ENCODE peak calls at places on chromosomes 11 and 22, in seven cellular contexts. One of them, this sample, is unnamed.
A peak's percentile ranks its signal among the peaks of the same experiment; 100 is the strongest.

GRCh38 chr11:64438986-64439771 is 80.2 kb downstream of the RPS6KA4 start:
- DNase-seq in mesendoderm: peak; percentile 87
- DNase-seq in IMR-90: no peak
- DNase-seq in neuronal stem cell: no peak
- DNase-seq in mesenchymal stem cell: no peak
- DNase-seq in H9: no peak
- DNase-seq in H1: no peak
- DNase-seq in this sample: peak; percentile 87

GRCh38 chr11:15073361-15074205 is at the start of gene CALCB:
- DNase-seq in mesenchymal stem cell: no peak
- DNase-seq in neuronal stem cell: peak; percentile 27
- DNase-seq in H9: peak; percentile 81
- DNase-seq in IMR-90: peak; percentile 10
- DNase-seq in H1: peak; percentile 65
- DNase-seq in mesendoderm: peak; percentile 54
- DNase-seq in this sample: peak; percentile 49

GRCh38 chr11:13955971-13956421 is 6.5 kb upstream of the SPON1 start:
- DNase-seq in IMR-90: peak; percentile 71
- DNase-seq in mesenchymal stem cell: peak; percentile 67
- DNase-seq in H1: peak; percentile 63
- DNase-seq in neuronal stem cell: peak; percentile 80
- DNase-seq in mesendoderm: peak; percentile 81
- DNase-seq in H9: peak; percentile 71
- DNase-seq in this sample: peak; percentile 31

GRCh38 chr22:47275479-47276218 is 513.2 kb downstream of the TBC1D22A start:
- DNase-seq in mesenchymal stem cell: no peak
- DNase-seq in IMR-90: no peak
- DNase-seq in neuronal stem cell: no peak
- DNase-seq in mesendoderm: no peak
- DNase-seq in H1: no peak
- DNase-seq in H9: no peak
- DNase-seq in this sample: no peak

GRCh38 chr11:75733346-75734107 is 15.9 kb downstream of the MOGAT2 start:
- DNase-seq in H1: no peak
- DNase-seq in mesendoderm: no peak
- DNase-seq in IMR-90: no peak
- DNase-seq in neuronal stem cell: no peak
- DNase-seq in H9: no peak
- DNase-seq in mesenchymal stem cell: no peak
- DNase-seq in this sample: no peak

GRCh38 chr11:64887757-64888405 is 9.5 kb upstream of the EHD1 start:
- DNase-seq in IMR-90: no peak
- DNase-seq in H1: peak; percentile 98
- DNase-seq in mesenchymal stem cell: peak; percentile 62
- DNase-seq in neuronal stem cell: peak; percentile 79
- DNase-seq in H9: peak; percentile 88
- DNase-seq in mesendoderm: peak; percentile 79
- DNase-seq in this sample: peak; percentile 81

GRCh38 chr11:61148016-61148640 is 13.1 kb downstream of the VPS37C start:
- DNase-seq in H1: no peak
- DNase-seq in mesenchymal stem cell: no peak
- DNase-seq in IMR-90: no peak
- DNase-seq in mesendoderm: no peak
- DNase-seq in neuronal stem cell: no peak
- DNase-seq in H9: no peak
- DNase-seq in this sample: no peak

GRCh38 chr11:61711493-61711892 is 31.3 kb downstream of the DAGLA start:
- DNase-seq in IMR-90: no peak
- DNase-seq in H1: no peak
- DNase-seq in H9: no peak
- DNase-seq in neuronal stem cell: no peak
- DNase-seq in mesenchymal stem cell: no peak
- DNase-seq in mesendoderm: no peak
- DNase-seq in this sample: no peak

GRCh38 chr22:47169801-47170140 is 407.3 kb downstream of the TBC1D22A start:
- DNase-seq in H9: no peak
- DNase-seq in IMR-90: no peak
- DNase-seq in neuronal stem cell: no peak
- DNase-seq in H1: no peak
- DNase-seq in mesenchymal stem cell: no peak
- DNase-seq in mesendoderm: no peak
- DNase-seq in this sample: no peak

GRCh38 chr11:58575377-58576020 is at the start of gene LPXN:
- DNase-seq in H9: no peak
- DNase-seq in mesendoderm: no peak
- DNase-seq in IMR-90: peak; percentile 63
- DNase-seq in mesenchymal stem cell: peak; percentile 18
- DNase-seq in H1: no peak
- DNase-seq in neuronal stem cell: no peak
- DNase-seq in this sample: peak; percentile 17

GRCh38 chr11:105236631-105237030 is 97.1 kb upstream of the CARD18 start:
- DNase-seq in mesenchymal stem cell: peak; percentile 88
- DNase-seq in H9: no peak
- DNase-seq in neuronal stem cell: no peak
- DNase-seq in mesendoderm: no peak
- DNase-seq in H1: no peak
- DNase-seq in IMR-90: peak; percentile 84
- DNase-seq in this sample: no peak

GRCh38 chr11:96159968-96160367 is 183.0 kb downstream of the MAML2 start:
- DNase-seq in mesendoderm: peak; percentile 44
- DNase-seq in mesenchymal stem cell: peak; percentile 56
- DNase-seq in neuronal stem cell: no peak
- DNase-seq in H9: no peak
- DNase-seq in H1: no peak
- DNase-seq in IMR-90: no peak
- DNase-seq in this sample: no peak

GRCh38 chr11:65498042-65498726 is 661 bp upstream of the MALAT1 start:
- DNase-seq in IMR-90: peak; percentile 68
- DNase-seq in H9: no peak
- DNase-seq in mesendoderm: peak; percentile 70
- DNase-seq in H1: peak; percentile 60
- DNase-seq in mesenchymal stem cell: peak; percentile 82
- DNase-seq in neuronal stem cell: no peak
- DNase-seq in this sample: peak; percentile 69

GRCh38 chr22:23533328-23533762 is 46.7 kb downstream of the IGLL1 start:
- DNase-seq in neuronal stem cell: peak; percentile 70
- DNase-seq in H1: peak; percentile 87
- DNase-seq in H9: peak; percentile 88
- DNase-seq in IMR-90: peak; percentile 10
- DNase-seq in mesendoderm: peak; percentile 94
- DNase-seq in mesenchymal stem cell: peak; percentile 57
- DNase-seq in this sample: peak; percentile 27

GRCh38 chr11:130798280-130798679 is 118.0 kb downstream of the SNX19 start:
- DNase-seq in H1: no peak
- DNase-seq in mesendoderm: no peak
- DNase-seq in neuronal stem cell: no peak
- DNase-seq in mesenchymal stem cell: peak; percentile 90
- DNase-seq in H9: no peak
- DNase-seq in IMR-90: peak; percentile 98
- DNase-seq in this sample: no peak

GRCh38 chr11:69443138-69443967 is 38.1 kb upstream of the LINC01488 start:
- DNase-seq in IMR-90: peak; percentile 94
- DNase-seq in mesenchymal stem cell: peak; percentile 96
- DNase-seq in H9: peak; percentile 95
- DNase-seq in H1: peak; percentile 91
- DNase-seq in neuronal stem cell: peak; percentile 91
- DNase-seq in mesendoderm: peak; percentile 97
- DNase-seq in this sample: peak; percentile 54

GRCh38 chr11:19601235-19601634 is 111.4 kb upstream of the NAV2 start:
- DNase-seq in IMR-90: no peak
- DNase-seq in H1: no peak
- DNase-seq in H9: no peak
- DNase-seq in mesendoderm: no peak
- DNase-seq in neuronal stem cell: no peak
- DNase-seq in mesenchymal stem cell: no peak
- DNase-seq in this sample: no peak
- H2BK5ac ChIP-seq in IMR-90: no peak overlapping the region
- H2BK5ac ChIP-seq in H1: no peak overlapping the region
- H2BK5ac ChIP-seq in H9: no peak overlapping the region
- H2BK5ac ChIP-seq in mesendoderm: no peak overlapping the region
- H2BK5ac ChIP-seq in neuronal stem cell: no peak overlapping the region
- H2BK5ac ChIP-seq in mesenchymal stem cell: no peak overlapping the region
- H2BK5ac ChIP-seq in this sample: no peak overlapping the region

DNA sequence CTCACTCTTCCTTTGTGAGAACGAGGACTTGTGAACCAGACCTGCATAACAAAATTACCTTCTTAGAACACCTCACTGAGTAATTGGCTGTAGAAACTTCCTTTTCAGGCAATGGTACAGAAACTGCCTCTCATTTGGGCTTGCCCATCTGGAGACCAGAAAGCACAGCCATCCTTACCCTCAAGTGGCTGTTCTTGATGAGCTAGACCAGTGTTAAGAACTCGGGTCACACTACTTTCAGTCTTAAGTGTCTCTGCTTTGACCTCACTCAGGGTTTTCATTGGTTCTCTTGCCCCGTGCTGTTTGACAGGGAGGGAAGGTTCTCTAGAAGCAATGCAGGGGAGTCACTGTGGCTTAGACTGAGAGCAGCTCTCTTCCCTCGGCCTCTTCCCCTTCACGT is 29.3 kb downstream of the NAT10 start:
- DNase-seq in IMR-90: no peak
- DNase-seq in mesendoderm: no peak
- DNase-seq in H9: no peak
- DNase-seq in mesenchymal stem cell: no peak
- DNase-seq in neuronal stem cell: no peak
- DNase-seq in H1: no peak
- DNase-seq in this sample: no peak
- H2BK5ac ChIP-seq in IMR-90: no peak overlapping the region
- H2BK5ac ChIP-seq in mesendoderm: no peak overlapping the region
- H2BK5ac ChIP-seq in H9: no peak overlapping the region
- H2BK5ac ChIP-seq in mesenchymal stem cell: no peak overlapping the region
- H2BK5ac ChIP-seq in neuronal stem cell: no peak overlapping the region
- H2BK5ac ChIP-seq in H1: no peak overlapping the region
- H2BK5ac ChIP-seq in this sample: no peak overlapping the region

GRCh38 chr11:121767433-121767832 is 314.7 kb upstream of the SORL1-AS1 start:
- DNase-seq in neuronal stem cell: no peak
- DNase-seq in H9: no peak
- DNase-seq in H1: no peak
- DNase-seq in mesenchymal stem cell: peak; percentile 0
- DNase-seq in mesendoderm: no peak
- DNase-seq in IMR-90: peak; percentile 50
- DNase-seq in this sample: peak; percentile 10
- H2BK5ac ChIP-seq in neuronal stem cell: no peak overlapping the region
- H2BK5ac ChIP-seq in H9: no peak overlapping the region
- H2BK5ac ChIP-seq in H1: no peak overlapping the region
- H2BK5ac ChIP-seq in mesenchymal stem cell: no peak overlapping the region
- H2BK5ac ChIP-seq in mesendoderm: no peak overlapping the region
- H2BK5ac ChIP-seq in IMR-90: no peak overlapping the region
- H2BK5ac ChIP-seq in this sample: no peak overlapping the region

GRCh38 chr11:116535954-116536353 is 236.8 kb downstream of the BUD13 start:
- DNase-seq in H9: no peak
- DNase-seq in mesendoderm: no peak
- DNase-seq in IMR-90: no peak
- DNase-seq in H1: no peak
- DNase-seq in neuronal stem cell: no peak
- DNase-seq in mesenchymal stem cell: no peak
- DNase-seq in this sample: no peak
- H2BK5ac ChIP-seq in H9: no peak overlapping the region
- H2BK5ac ChIP-seq in mesendoderm: no peak overlapping the region
- H2BK5ac ChIP-seq in IMR-90: no peak overlapping the region
- H2BK5ac ChIP-seq in H1: no peak overlapping the region
- H2BK5ac ChIP-seq in neuronal stem cell: no peak overlapping the region
- H2BK5ac ChIP-seq in mesenchymal stem cell: no peak overlapping the region
- H2BK5ac ChIP-seq in this sample: no peak overlapping the region

GRCh38 chr11:68168694-68169093 is 44.4 kb downstream of the KMT5B start:
- DNase-seq in H9: no peak
- DNase-seq in IMR-90: no peak
- DNase-seq in H1: no peak
- DNase-seq in neuronal stem cell: no peak
- DNase-seq in mesenchymal stem cell: no peak
- DNase-seq in mesendoderm: no peak
- DNase-seq in this sample: no peak

GRCh38 chr11:68179847-68180246 is 33.2 kb downstream of the KMT5B start:
- DNase-seq in IMR-90: no peak
- DNase-seq in neuronal stem cell: no peak
- DNase-seq in H1: no peak
- DNase-seq in H9: no peak
- DNase-seq in mesenchymal stem cell: no peak
- DNase-seq in mesendoderm: no peak
- DNase-seq in this sample: no peak

GRCh38 chr11:68177877-68178276 is 35.2 kb downstream of the KMT5B start:
- DNase-seq in neuronal stem cell: no peak
- DNase-seq in IMR-90: no peak
- DNase-seq in H1: no peak
- DNase-seq in mesendoderm: no peak
- DNase-seq in mesenchymal stem cell: no peak
- DNase-seq in H9: no peak
- DNase-seq in this sample: no peak

GRCh38 chr11:68169442-68169841 is 43.7 kb downstream of the KMT5B start:
- DNase-seq in IMR-90: no peak
- DNase-seq in H1: no peak
- DNase-seq in mesendoderm: no peak
- DNase-seq in mesenchymal stem cell: no peak
- DNase-seq in neuronal stem cell: no peak
- DNase-seq in H9: no peak
- DNase-seq in this sample: no peak

DNA sequence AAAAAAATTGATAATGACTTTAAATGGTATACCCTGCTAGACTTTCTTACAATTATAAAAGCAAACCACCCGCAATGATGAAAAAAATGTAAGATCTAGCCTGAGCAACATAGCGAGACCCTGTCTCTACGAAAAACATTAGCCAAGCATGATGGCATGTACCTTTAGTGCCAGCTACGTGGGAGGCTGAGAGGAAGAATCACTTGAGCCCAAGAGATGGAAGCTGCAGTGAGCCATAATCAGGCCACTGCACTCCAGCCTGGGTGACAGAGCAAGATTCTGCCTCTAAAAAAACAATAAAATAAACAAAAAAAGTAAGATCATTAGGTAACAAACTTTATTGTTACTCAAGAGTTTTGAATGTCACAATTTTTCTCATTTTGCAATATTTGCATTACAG is 39.2 kb downstream of the KMT5B start:
- DNase-seq in H1: no peak
- DNase-seq in IMR-90: no peak
- DNase-seq in mesenchymal stem cell: no peak
- DNase-seq in neuronal stem cell: no peak
- DNase-seq in H9: no peak
- DNase-seq in mesendoderm: no peak
- DNase-seq in this sample: no peak
- H2BK5ac ChIP-seq in H1: no peak overlapping the region
- H2BK5ac ChIP-seq in IMR-90: no peak overlapping the region
- H2BK5ac ChIP-seq in mesenchymal stem cell: no peak overlapping the region
- H2BK5ac ChIP-seq in neuronal stem cell: no peak overlapping the region
- H2BK5ac ChIP-seq in H9: no peak overlapping the region
- H2BK5ac ChIP-seq in mesendoderm: no peak overlapping the region
- H2BK5ac ChIP-seq in this sample: no peak overlapping the region

This sample was measured in trophoblast cell.